ENCODE peak calls at places on chromosomes 5 and 9, in six cellular contexts. Z is A549, C is adrenal gland, N is testis, G is NB4, M is IMR-90. V is an unnamed sample.

GRCh38 chr5:149235841-149236240 is 35.8 kb upstream of the AFAP1L1 start:
- DNase-seq in N (no peak), Z (no peak), G (no peak), C (no peak), M (no peak), V (no peak)

GRCh38 chr9:126326228-126327015 is at the start of gene MVB12B:
- DNase-seq in M (peak; percentile 8), N (peak; percentile 35), C (peak; percentile 41), Z (peak; percentile 20), G (peak; percentile 53), V (peak; percentile 53)

GRCh38 chr5:90356612-90357011 is 52.9 kb downstream of the CETN3 start:
- DNase-seq in Z (no peak), G (no peak), C (no peak), M (no peak), N (peak; percentile 37), V (no peak)

GRCh38 chr9:111301195-111301594 is 28.8 kb downstream of the OR2K2 start:
- DNase-seq in N (no peak), G (no peak), Z (peak; percentile 24), M (peak; percentile 67), C (no peak), V (no peak)

GRCh38 chr9:122389799-122390481 is 19.1 kb downstream of the PTGS1 start:
- DNase-seq in M (no peak), N (no peak), C (no peak), G (peak; percentile 66), Z (no peak), V (peak; percentile 70)

GRCh38 chr5:125011419-125011818 is 265.0 kb upstream of the ZNF608 start:
- DNase-seq in C (no peak), N (no peak), M (no peak), Z (no peak), G (no peak), V (no peak)

GRCh38 chr9:92770005-92770995 is 5.7 kb upstream of the BICD2 start:
- DNase-seq in G (peak; percentile 86), C (no peak), N (no peak), M (no peak), Z (no peak), V (no peak)

GRCh38 chr5:87924451-87924850 is 344.2 kb downstream of the TMEM161B start:
- DNase-seq in G (no peak), N (no peak), M (no peak), C (no peak), Z (peak; percentile 2), V (no peak)

GRCh38 chr5:1158647-1159340 is 42.6 kb upstream of the SLC6A19 start:
- DNase-seq in M (no peak), N (no peak), G (no peak), C (no peak), Z (no peak), V (no peak)

GRCh38 chr5:78328585-78329173 is 31.7 kb upstream of the SCAMP1 start:
- DNase-seq in Z (no peak), N (no peak), G (peak; percentile 35), M (peak; percentile 40), C (no peak), V (no peak)

GRCh38 chr9:126984969-126985368 is 70.4 kb downstream of the RALGPS1 start:
- DNase-seq in N (peak; percentile 60), Z (peak; percentile 56), G (no peak), M (no peak), C (peak; percentile 63), V (peak; percentile 55)

GRCh38 chr5:179795049-179795862 is 1.5 kb downstream of the LTC4S start:
- DNase-seq in G (peak; percentile 48), M (no peak), N (no peak), Z (no peak), C (peak; percentile 59), V (peak; percentile 31)

GRCh38 chr5:143456952-143457547 is 53.6 kb upstream of the NR3C1 start:
- DNase-seq in M (peak; percentile 76), G (no peak), Z (peak; percentile 46), C (no peak), N (no peak), V (no peak)

GRCh38 chr5:153543959-153544470 is 53.5 kb downstream of the GRIA1 start:
- DNase-seq in N (no peak), M (peak; percentile 45), G (no peak), Z (no peak), C (no peak), V (no peak)

GRCh38 chr5:28301676-28302075 is 1263.3 kb upstream of the CDH9 start:
- DNase-seq in G (peak; percentile 2), N (no peak), Z (peak; percentile 88), M (peak; percentile 0), C (peak; percentile 24), V (no peak)

GRCh38 chr5:112960861-112961504 is 15.6 kb upstream of the DCP2 start:
- DNase-seq in N (no peak), C (no peak), Z (no peak), G (peak; percentile 25), M (no peak), V (no peak)

GRCh38 chr5:176446884-176447537 is 1.2 kb upstream of the FAF2 start:
- DNase-seq in N (peak; percentile 32), M (no peak), C (no peak), G (no peak), Z (no peak), V (no peak)

GRCh38 chr5:62653001-62653863 is 74.6 kb downstream of the LRRC70 start:
- DNase-seq in C (no peak), M (no peak), Z (no peak), G (peak; percentile 46), N (no peak), V (no peak)

GRCh38 chr9:130557077-130557468 is 22.3 kb upstream of the FUBP3 start:
- DNase-seq in G (no peak), Z (no peak), M (no peak), N (no peak), C (no peak), V (no peak)

GRCh38 chr5:72346396-72346795 is 26.2 kb downstream of the PTCD2 start:
- DNase-seq in N (no peak), Z (no peak), C (no peak), G (no peak), M (no peak), V (no peak)
- TF ChIP-seq POLR2A in N (no peak), Z (no peak), C (no peak), G (no peak), M (no peak), V (no peak)

GRCh38 chr5:140674211-140674610 is 835 bp upstream of the DND1 start:
- DNase-seq in Z (no peak), M (no peak), C (no peak), N (no peak), G (no peak), V (no peak)

GRCh38 chr5:140673187-140673976 is at the start of gene DND1:
- DNase-seq in M (no peak), C (no peak), Z (no peak), N (peak; percentile 64), G (peak; percentile 30), V (no peak)

GRCh38 chr5:140671472-140672210 is 1.7 kb downstream of the DND1 start:
- DNase-seq in N (no peak), Z (no peak), M (no peak), C (no peak), G (no peak), V (no peak)

GRCh38 chr5:140674629-140675028 is 1.3 kb upstream of the DND1 start:
- DNase-seq in Z (no peak), C (no peak), G (no peak), N (no peak), M (no peak), V (no peak)

GRCh38 chr5:140672455-140673186 is 755 bp downstream of the DND1 start:
- DNase-seq in M (no peak), C (peak; percentile 42), G (peak; percentile 50), N (peak; percentile 41), Z (no peak), V (no peak)
- TF ChIP-seq POLR2A in M (no peak), C (no peak), G (no peak), N (no peak), Z (no peak), V (no peak)

GRCh38 chr5:20077186-20077585 is 89.2 kb upstream of the CDH18 start:
- DNase-seq in G (no peak), M (no peak), Z (no peak), C (no peak), N (no peak), V (no peak)
- TF ChIP-seq POLR2A in G (no peak), M (no peak), Z (no peak), C (no peak), N (no peak), V (no peak)

DNA sequence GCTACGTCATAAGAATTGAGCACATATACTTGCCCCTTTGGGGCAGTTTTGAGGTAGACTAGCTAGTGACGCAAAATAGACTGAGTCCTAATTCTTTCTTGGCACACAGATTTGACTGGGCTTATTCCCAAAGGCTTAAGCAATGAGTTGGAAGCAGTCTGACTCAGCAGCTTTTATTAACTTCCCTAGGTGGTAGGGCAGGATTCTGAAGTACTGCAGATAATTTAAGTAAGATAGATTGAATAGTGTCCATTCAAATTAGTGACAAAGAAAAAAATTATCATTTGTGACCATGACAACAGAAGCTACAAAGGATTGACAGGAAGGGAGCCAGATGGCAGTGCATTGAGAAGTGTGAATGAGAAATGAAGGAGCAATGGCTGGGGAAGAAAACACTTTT is 649.4 kb downstream of the CDH9 start:
- DNase-seq in Z (no peak), N (no peak), M (no peak), G (no peak), C (no peak), V (no peak)
- TF ChIP-seq POLR2A in Z (no peak), N (no peak), M (no peak), G (no peak), C (no peak), V (no peak)

V was measured in stomach.